ENCODE peak calls at places on chromosomes 1 and 21, in ten cellular contexts. E is tibial artery, H is fibroblast of mammary gland, Y is HL-60, O is nephron progenitor cell, D is cardiac muscle cell, W is WTC11, A is cardiac fibroblast, B is body of pancreas, I is right atrium auricular region. Z is an unnamed sample.

GRCh38 chr1:110087812-110088738 is 17.6 kb upstream of the ALX3 start:
- DNase-seq in E (no peak), H (peak), Y (peak), O (peak), D (peak), W (peak), A (peak), B (peak), I (no peak), Z (no peak)

GRCh38 chr1:87584603-87585002 is 255.9 kb downstream of the LMO4 start:
- DNase-seq in E (no peak), H (no peak), Y (no peak), O (no peak), D (no peak), W (no peak), A (no peak), B (no peak), I (no peak), Z (no peak)

GRCh38 chr1:5595531-5596170 is 396.6 kb downstream of the NPHP4 start:
- DNase-seq in E (no peak), H (no peak), Y (no peak), O (no peak), D (no peak), W (no peak), A (no peak), B (no peak), I (peak), Z (no peak)

GRCh38 chr1:234520908-234521801 is 42.2 kb upstream of the TARBP1 start:
- DNase-seq in E (no peak), H (no peak), Y (no peak), O (no peak), D (no peak), W (no peak), A (no peak), B (peak), I (no peak), Z (no peak)

GRCh38 chr1:87968259-87968955 is 639.7 kb downstream of the LMO4 start:
- DNase-seq in E (peak), H (peak), Y (no peak), O (peak), D (peak), W (peak), A (peak), B (no peak), I (peak), Z (peak)

GRCh38 chr1:65764052-65764451 is 28.6 kb upstream of the PDE4B start:
- DNase-seq in E (no peak), H (no peak), Y (no peak), O (no peak), D (no peak), W (no peak), A (no peak), B (no peak), I (no peak), Z (no peak)

GRCh38 chr1:3338725-3339070 is 115.8 kb upstream of the ARHGEF16 start:
- DNase-seq in E (no peak), H (no peak), Y (no peak), O (no peak), D (no peak), W (no peak), A (no peak), B (no peak), I (no peak), Z (no peak)

GRCh38 chr1:99737016-99737415 is 29.4 kb downstream of the FRRS1 start:
- DNase-seq in E (no peak), H (peak), Y (peak), O (peak), D (peak), W (peak), A (peak), B (no peak), I (no peak), Z (no peak)

GRCh38 chr1:169149555-169150286 is 43.2 kb downstream of the ATP1B1 start:
- DNase-seq in E (no peak), H (peak), Y (no peak), O (no peak), D (no peak), W (no peak), A (no peak), B (no peak), I (no peak), Z (no peak)

GRCh38 chr21:27104749-27105439 is 138.0 kb upstream of the ADAMTS5 start:
- DNase-seq in E (no peak), H (peak), Y (no peak), O (no peak), D (no peak), W (no peak), A (peak), B (no peak), I (no peak), Z (no peak)

GRCh38 chr1:183620311-183620710 is 15.3 kb downstream of the ARPC5 start:
- DNase-seq in E (no peak), H (no peak), Y (no peak), O (no peak), D (no peak), W (no peak), A (no peak), B (no peak), I (no peak), Z (no peak)

GRCh38 chr1:64687725-64688285 is 57.1 kb upstream of the RAVER2 start:
- DNase-seq in E (no peak), H (peak), Y (peak), O (no peak), D (no peak), W (no peak), A (peak), B (peak), I (no peak), Z (no peak)

GRCh38 chr1:28775121-28775942 is 36.6 kb upstream of the OPRD1 start:
- DNase-seq in E (peak), H (peak), Y (peak), O (peak), D (no peak), W (peak), A (peak), B (peak), I (peak), Z (peak)

GRCh38 chr1:25061596-25061995 is 131.5 kb upstream of the RUNX3 start:
- DNase-seq in E (no peak), H (no peak), Y (no peak), O (no peak), D (no peak), W (no peak), A (no peak), B (no peak), I (no peak), Z (no peak)

GRCh38 chr21:14943636-14944035 is 121.2 kb downstream of the NRIP1 start:
- DNase-seq in E (no peak), H (no peak), Y (no peak), O (no peak), D (no peak), W (no peak), A (no peak), B (no peak), I (no peak), Z (no peak)

GRCh38 chr1:186187601-186188000 is 187.5 kb downstream of the TPR start:
- DNase-seq in E (no peak), H (no peak), Y (no peak), O (no peak), D (no peak), W (no peak), A (peak), B (no peak), I (no peak), Z (no peak)

GRCh38 chr1:116538527-116538926 is 32.3 kb downstream of the CD58 start:
- DNase-seq in E (no peak), H (peak), Y (no peak), O (no peak), D (no peak), W (no peak), A (peak), B (no peak), I (no peak), Z (no peak)

GRCh38 chr1:2053217-2053616 is 3.0 kb downstream of the PRKCZ start:
- DNase-seq in E (no peak), H (no peak), Y (no peak), O (no peak), D (no peak), W (no peak), A (no peak), B (no peak), I (no peak), Z (no peak)

GRCh38 chr1:41935226-41935625 is 16.5 kb upstream of the HIVEP3 start:
- DNase-seq in E (no peak), H (peak), Y (no peak), O (no peak), D (no peak), W (no peak), A (peak), B (no peak), I (no peak), Z (no peak)

GRCh38 chr1:226097866-226098625 is 35.5 kb downstream of the H3-3A start:
- DNase-seq in E (no peak), H (peak), Y (no peak), O (no peak), D (no peak), W (no peak), A (peak), B (no peak), I (no peak), Z (no peak)

GRCh38 chr1:54502342-54502741 is 45.7 kb upstream of the ACOT11 start:
- DNase-seq in E (no peak), H (no peak), Y (no peak), O (no peak), D (no peak), W (no peak), A (no peak), B (no peak), I (no peak), Z (no peak)

GRCh38 chr1:231550448-231550781 is 21.9 kb downstream of the TSNAX start:
- DNase-seq in E (no peak), H (peak), Y (peak), O (no peak), D (peak), W (no peak), A (peak), B (peak), I (no peak), Z (no peak)

GRCh38 chr1:59892836-59893811 is 33.4 kb downstream of the CYP2J2 start:
- DNase-seq in E (no peak), H (no peak), Y (no peak), O (no peak), D (peak), W (no peak), A (no peak), B (no peak), I (no peak), Z (no peak)

GRCh38 chr1:77030401-77031100 is 163.3 kb downstream of the ST6GALNAC5 start:
- DNase-seq in E (no peak), H (no peak), Y (no peak), O (no peak), D (no peak), W (no peak), A (no peak), B (no peak), I (no peak), Z (no peak)

GRCh38 chr1:909861-910310 is 13.8 kb upstream of the SAMD11 start:
- DNase-seq in E (no peak), H (no peak), Y (no peak), O (no peak), D (no peak), W (no peak), A (no peak), B (no peak), I (peak), Z (no peak)

GRCh38 chr1:117757668-117758067 is 151.8 kb downstream of the TENT5C start:
- DNase-seq in E (no peak), H (peak), Y (no peak), O (no peak), D (no peak), W (no peak), A (peak), B (no peak), I (no peak), Z (no peak)

GRCh38 chr21:15645830-15646229 is 84.0 kb upstream of the USP25 start:
- DNase-seq in E (no peak), H (no peak), Y (no peak), O (no peak), D (no peak), W (no peak), A (no peak), B (no peak), I (no peak), Z (no peak)

GRCh38 chr1:229710746-229711145 is 84.7 kb downstream of the URB2 start:
- DNase-seq in E (no peak), H (peak), Y (no peak), O (no peak), D (no peak), W (no peak), A (peak), B (no peak), I (no peak), Z (no peak)

GRCh38 chr21:29374481-29374880 is 75.8 kb downstream of the BACH1 start:
- DNase-seq in E (no peak), H (no peak), Y (no peak), O (no peak), D (no peak), W (no peak), A (no peak), B (no peak), I (no peak), Z (no peak)

GRCh38 chr1:39046811-39047210 is 20.7 kb downstream of the NDUFS5 start:
- DNase-seq in E (peak), H (peak), Y (no peak), O (no peak), D (peak), W (no peak), A (peak), B (no peak), I (no peak), Z (no peak)

GRCh38 chr21:33817663-33818433 is 97.8 kb downstream of the ATP5PO start:
- DNase-seq in E (no peak), H (no peak), Y (peak), O (no peak), D (no peak), W (no peak), A (no peak), B (no peak), I (no peak), Z (no peak)

GRCh38 chr1:225657462-225657989 is 4.6 kb upstream of the ENAH start:
- DNase-seq in E (no peak), H (peak), Y (no peak), O (no peak), D (no peak), W (no peak), A (peak), B (no peak), I (no peak), Z (no peak)

GRCh38 chr1:25562101-25562927 is 18.9 kb downstream of the LDLRAP1 start:
- DNase-seq in E (no peak), H (no peak), Y (peak), O (no peak), D (no peak), W (no peak), A (no peak), B (peak), I (no peak), Z (no peak)

GRCh38 chr1:244761279-244761678 is 74.2 kb upstream of the COX20 start:
- DNase-seq in E (no peak), H (no peak), Y (no peak), O (no peak), D (no peak), W (peak), A (no peak), B (no peak), I (no peak), Z (no peak)

GRCh38 chr1:214349781-214350180 is 68.8 kb downstream of the SMYD2 start:
- DNase-seq in E (no peak), H (no peak), Y (no peak), O (no peak), D (peak), W (peak), A (no peak), B (no peak), I (no peak), Z (no peak)

GRCh38 chr1:215637041-215637573 is 70.0 kb downstream of the KCTD3 start:
- DNase-seq in E (peak), H (peak), Y (no peak), O (no peak), D (no peak), W (no peak), A (peak), B (peak), I (peak), Z (peak)

GRCh38 chr1:89719502-89720306 is 86.8 kb downstream of the LRRC8C start:
- DNase-seq in E (no peak), H (peak), Y (peak), O (no peak), D (no peak), W (no peak), A (peak), B (no peak), I (no peak), Z (no peak)

GRCh38 chr21:42063578-42064521 is 7.3 kb upstream of the UMODL1 start:
- DNase-seq in E (no peak), H (peak), Y (peak), O (no peak), D (no peak), W (no peak), A (no peak), B (peak), I (no peak), Z (no peak)

GRCh38 chr21:28632718-28633408 is 359.8 kb downstream of the LTN1 start:
- DNase-seq in E (no peak), H (peak), Y (no peak), O (no peak), D (peak), W (no peak), A (peak), B (no peak), I (no peak), Z (no peak)

GRCh38 chr1:17575786-17576584 is 36.5 kb downstream of the ARHGEF10L start:
- DNase-seq in E (no peak), H (no peak), Y (no peak), O (no peak), D (no peak), W (no peak), A (no peak), B (no peak), I (no peak), Z (no peak)

GRCh38 chr1:17577907-17578297 is 38.4 kb downstream of the ARHGEF10L start:
- DNase-seq in E (no peak), H (no peak), Y (no peak), O (no peak), D (no peak), W (no peak), A (no peak), B (no peak), I (no peak), Z (no peak)

GRCh38 chr1:17573518-17574041 is 34.1 kb downstream of the ARHGEF10L start:
- DNase-seq in E (no peak), H (no peak), Y (no peak), O (peak), D (no peak), W (peak), A (no peak), B (peak), I (no peak), Z (no peak)

GRCh38 chr1:17572264-17572985 is 32.9 kb downstream of the ARHGEF10L start:
- DNase-seq in E (no peak), H (no peak), Y (no peak), O (no peak), D (no peak), W (peak), A (no peak), B (no peak), I (no peak), Z (no peak)

DNA sequence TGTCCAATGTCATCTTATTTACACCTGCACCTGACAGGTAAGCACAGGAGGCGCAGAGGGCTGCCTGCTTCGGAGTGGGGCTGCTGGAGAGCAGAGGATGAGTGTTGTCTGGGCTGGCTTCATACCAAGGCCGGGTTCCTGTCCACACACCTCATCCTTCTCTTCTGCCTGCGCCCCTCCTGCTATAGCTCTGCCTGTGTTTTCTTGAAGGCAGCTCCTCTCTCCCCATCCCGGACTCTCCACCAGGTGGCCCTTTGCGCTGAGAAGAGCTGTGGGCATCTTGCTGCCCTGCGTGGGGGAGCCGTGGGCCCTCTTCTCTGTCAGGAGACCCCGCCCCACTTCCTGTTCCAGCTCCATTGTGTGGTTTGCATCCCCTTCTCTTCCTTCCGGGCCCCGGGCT is 35.0 kb downstream of the ARHGEF10L start:
- DNase-seq in E (no peak), H (no peak), Y (no peak), O (no peak), D (no peak), W (peak), A (no peak), B (no peak), I (no peak), Z (no peak)
- TF ChIP-seq CTCF in E (peak), H (no peak), Y (no peak), O (no peak), D (peak), W (peak), A (peak), B (peak), I (no peak), Z (no peak)

GRCh38 chr1:192311281-192311680 is 5.5 kb upstream of the RGS21 start:
- DNase-seq in E (no peak), H (peak), Y (peak), O (no peak), D (peak), W (no peak), A (peak), B (no peak), I (no peak), Z (no peak)
- TF ChIP-seq CTCF in E (peak), H (peak), Y (peak), O (no peak), D (peak), W (no peak), A (peak), B (peak), I (no peak), Z (no peak)

GRCh38 chr1:180261030-180261429 is 31.0 kb downstream of the LHX4 start:
- DNase-seq in E (no peak), H (no peak), Y (no peak), O (no peak), D (no peak), W (no peak), A (no peak), B (no peak), I (no peak), Z (no peak)

GRCh38 chr1:180260541-180260940 is 30.5 kb downstream of the LHX4 start:
- DNase-seq in E (peak), H (no peak), Y (no peak), O (no peak), D (no peak), W (no peak), A (no peak), B (no peak), I (no peak), Z (no peak)

GRCh38 chr1:180258935-180259334 is 28.9 kb downstream of the LHX4 start:
- DNase-seq in E (no peak), H (no peak), Y (no peak), O (no peak), D (no peak), W (no peak), A (no peak), B (no peak), I (no peak), Z (no peak)

GRCh38 chr1:180258290-180258689 is 28.2 kb downstream of the LHX4 start:
- DNase-seq in E (no peak), H (no peak), Y (no peak), O (no peak), D (no peak), W (no peak), A (no peak), B (no peak), I (no peak), Z (no peak)

GRCh38 chr1:180259431-180260338 is 29.6 kb downstream of the LHX4 start:
- DNase-seq in E (peak), H (no peak), Y (no peak), O (no peak), D (no peak), W (no peak), A (no peak), B (no peak), I (no peak), Z (no peak)
- TF ChIP-seq CTCF in E (no peak), H (no peak), Y (no peak), O (no peak), D (no peak), W (no peak), A (no peak), B (no peak), I (no peak), Z (no peak)

DNA sequence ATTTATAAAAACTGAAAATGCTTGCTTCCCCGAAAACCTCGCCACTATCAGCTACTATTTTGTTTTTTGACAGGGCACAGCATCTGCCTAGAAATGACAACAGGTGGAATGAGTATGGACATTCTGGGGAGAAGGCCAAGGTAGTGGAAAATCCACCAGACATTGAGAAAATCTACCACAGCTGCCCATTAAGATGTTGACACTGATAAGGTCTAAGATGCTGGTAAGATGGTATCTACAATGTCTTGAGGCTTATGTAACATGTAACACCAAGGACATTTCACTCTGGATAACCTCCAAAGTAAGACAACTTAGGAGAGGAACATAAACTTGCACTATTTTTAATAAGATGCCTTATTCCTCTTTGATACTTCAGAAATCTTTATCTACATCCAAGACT is 374.2 kb downstream of the PTBP2 start:
- DNase-seq in E (no peak), H (no peak), Y (no peak), O (no peak), D (no peak), W (no peak), A (no peak), B (no peak), I (no peak), Z (no peak)
- TF ChIP-seq CTCF in E (no peak), H (no peak), Y (no peak), O (no peak), D (no peak), W (no peak), A (no peak), B (no peak), I (no peak), Z (no peak)

GRCh38 chr1:156961709-156962108 is 41.3 kb downstream of the LRRC71 start:
- DNase-seq in E (no peak), H (no peak), Y (peak), O (no peak), D (peak), W (no peak), A (peak), B (no peak), I (no peak), Z (no peak)
- TF ChIP-seq CTCF in E (no peak), H (peak), Y (peak), O (no peak), D (peak), W (no peak), A (peak), B (no peak), I (no peak), Z (no peak)

DNA sequence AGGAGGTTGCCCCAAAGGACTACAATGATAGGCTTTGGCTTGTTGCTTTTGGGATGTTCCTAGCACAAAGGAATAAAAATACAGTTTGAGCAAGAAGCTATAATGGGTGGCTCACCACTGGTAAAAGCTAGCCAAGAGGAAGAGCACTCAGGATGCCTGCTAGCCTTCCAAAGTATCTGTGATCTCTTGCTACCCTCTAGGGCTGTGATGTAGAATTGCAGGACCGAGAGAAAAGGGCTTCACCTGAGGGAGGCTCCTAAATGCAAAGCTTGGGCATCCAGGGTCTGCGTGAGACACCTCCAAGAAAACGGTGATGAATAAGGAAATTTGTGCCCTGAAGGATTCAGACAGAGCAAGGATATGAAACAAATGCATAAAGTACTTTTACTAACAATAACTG is 17.7 kb downstream of the IVL start:
- DNase-seq in E (no peak), H (peak), Y (no peak), O (no peak), D (no peak), W (no peak), A (peak), B (no peak), I (no peak), Z (no peak)
- TF ChIP-seq CTCF in E (no peak), H (peak), Y (peak), O (no peak), D (no peak), W (no peak), A (no peak), B (no peak), I (no peak), Z (no peak)